ENCODE peak calls at places on chromosomes 11 and 22, in six cellular contexts. U is NCI-H2171; Z is globus pallidus; M is OCI-M1; B is germinal center; V is central memory CD4-positive, alpha-beta T cell. Y is an unnamed sample.

GRCh38 chr11:103805688-103806009 is 230.8 kb upstream of the DDI1 start:
- DNase-seq in U (no peak), Z (no peak), M (no peak), B (no peak), V (no peak), Y (no peak)

GRCh38 chr11:95081010-95081409 is 8.6 kb upstream of the ENDOD1 start:
- DNase-seq in U (no peak), Z (no peak), M (no peak), B (no peak), V (no peak), Y (no peak)

GRCh38 chr11:123407124-123407995 is 22.7 kb upstream of the GRAMD1B start:
- DNase-seq in U (no peak), Z (no peak), M (peak), B (peak), V (peak), Y (peak)

GRCh38 chr22:24247564-24248344 is 2.9 kb upstream of the GGT5 start:
- DNase-seq in U (peak), Z (peak), M (peak), B (peak), V (peak), Y (peak)

GRCh38 chr11:43067681-43068080 is 244.1 kb upstream of the API5 start:
- DNase-seq in U (no peak), Z (no peak), M (no peak), B (no peak), V (no peak), Y (no peak)

GRCh38 chr22:20750461-20751184 is 23.3 kb upstream of the SERPIND1 start:
- DNase-seq in U (no peak), Z (peak), M (no peak), B (no peak), V (no peak), Y (peak)

GRCh38 chr22:29352778-29353177 is 35.6 kb downstream of the AP1B1 start:
- DNase-seq in U (no peak), Z (no peak), M (no peak), B (no peak), V (no peak), Y (no peak)

GRCh38 chr11:117468888-117469287 is 141.2 kb downstream of the CEP164 start:
- DNase-seq in U (no peak), Z (no peak), M (peak), B (no peak), V (no peak), Y (no peak)

GRCh38 chr22:43375951-43376455 is 32.8 kb upstream of the SCUBE1 start:
- DNase-seq in U (no peak), Z (no peak), M (no peak), B (no peak), V (no peak), Y (no peak)

Y was measured in Ammon's horn.